ENCODE peak calls at places on chromosomes 11 and 22, in six cellular contexts. J is activated T-helper 9 cell treated with anti-CD3 and anti-CD28 coated beads, Interleukin-2, amount 50 U/mL, for 16 hours; S is left colon; L is Kasumi-1; N is fibroblast of mammary gland; A is activated naive CD4-positive, alpha-beta T cell. M is an unnamed sample.

GRCh38 chr22:20519558-20519957 is 12.1 kb downstream of the MED15 start:
- DNase-seq in J (no peak), S (no peak), L (no peak), N (no peak), A (no peak), M (no peak)

GRCh38 chr11:102453286-102453797 is 777 bp upstream of the TMEM123 start:
- DNase-seq in J (no peak), S (no peak), L (no peak), N (peak), A (peak), M (no peak)

GRCh38 chr22:35638408-35638807 is 9.8 kb upstream of the APOL6 start:
- DNase-seq in J (no peak), S (peak), L (no peak), N (peak), A (no peak), M (peak)

GRCh38 chr11:363948-364761 is 5.1 kb upstream of the B4GALNT4 start:
- DNase-seq in J (peak), S (peak), L (no peak), N (peak), A (peak), M (peak)

GRCh38 chr11:129910360-129910759 is 15.0 kb upstream of the NFRKB start:
- DNase-seq in J (no peak), S (no peak), L (no peak), N (no peak), A (no peak), M (no peak)

GRCh38 chr11:61833478-61833877 is 5.4 kb downstream of the FADS2 start:
- DNase-seq in J (no peak), S (no peak), L (no peak), N (no peak), A (no peak), M (no peak)

GRCh38 chr22:40674274-40674673 is 5.0 kb upstream of the MCHR1 start:
- DNase-seq in J (no peak), S (no peak), L (no peak), N (no peak), A (no peak), M (no peak)

GRCh38 chr11:1920128-1920908 is 815 bp downstream of the TNNT3 start:
- DNase-seq in J (no peak), S (no peak), L (no peak), N (no peak), A (no peak), M (no peak)

GRCh38 chr22:41725510-41726110 is 26.3 kb downstream of the MEI1 start:
- DNase-seq in J (no peak), S (no peak), L (no peak), N (no peak), A (no peak), M (peak)

GRCh38 chr11:35040221-35040942 is 98.6 kb upstream of the CD44 start:
- DNase-seq in J (peak), S (no peak), L (peak), N (peak), A (peak), M (peak)